ENCODE peak calls at places on chromosomes 5 and 9, in eight cellular contexts. One of them, this sample, is unnamed.

GRCh38 chr9:7368410-7369292 is 430.9 kb downstream of the DMAC1 start:
- DNase-seq in NCI-H748 treated with DMSO at 0.1 percent for 48 hours: no peak
- DNase-seq in germinal center: no peak
- DNase-seq in NCI-H510A treated with DMSO at 0.1 percent for 48 hours: no peak
- DNase-seq in activated T-cell treated with anti-CD3 and anti-CD28 coated beads for 1 hour: no peak
- DNase-seq in GM04503: peak
- DNase-seq in fibroblast of pulmonary artery: peak
- DNase-seq in glomerular endothelial cell: no peak
- DNase-seq in this sample: no peak

GRCh38 chr5:78649220-78649700 is 688 bp upstream of the LHFPL2 start:
- DNase-seq in NCI-H748 treated with DMSO at 0.1 percent for 48 hours: no peak
- DNase-seq in germinal center: no peak
- DNase-seq in NCI-H510A treated with DMSO at 0.1 percent for 48 hours: no peak
- DNase-seq in activated T-cell treated with anti-CD3 and anti-CD28 coated beads for 1 hour: no peak
- DNase-seq in GM04503: no peak
- DNase-seq in fibroblast of pulmonary artery: no peak
- DNase-seq in glomerular endothelial cell: no peak
- DNase-seq in this sample: no peak

GRCh38 chr5:89204766-89205165 is 321.8 kb upstream of the MEF2C start:
- DNase-seq in NCI-H748 treated with DMSO at 0.1 percent for 48 hours: no peak
- DNase-seq in germinal center: no peak
- DNase-seq in NCI-H510A treated with DMSO at 0.1 percent for 48 hours: no peak
- DNase-seq in activated T-cell treated with anti-CD3 and anti-CD28 coated beads for 1 hour: no peak
- DNase-seq in GM04503: no peak
- DNase-seq in fibroblast of pulmonary artery: no peak
- DNase-seq in glomerular endothelial cell: no peak
- DNase-seq in this sample: no peak

GRCh38 chr5:59893061-59893435 is 478 bp downstream of the PDE4D start:
- DNase-seq in NCI-H748 treated with DMSO at 0.1 percent for 48 hours: no peak
- DNase-seq in germinal center: no peak
- DNase-seq in NCI-H510A treated with DMSO at 0.1 percent for 48 hours: no peak
- DNase-seq in activated T-cell treated with anti-CD3 and anti-CD28 coated beads for 1 hour: no peak
- DNase-seq in GM04503: no peak
- DNase-seq in fibroblast of pulmonary artery: no peak
- DNase-seq in glomerular endothelial cell: no peak
- DNase-seq in this sample: peak

GRCh38 chr5:168568738-168569137 is 10.4 kb downstream of the PANK3 start:
- DNase-seq in NCI-H748 treated with DMSO at 0.1 percent for 48 hours: no peak
- DNase-seq in germinal center: no peak
- DNase-seq in NCI-H510A treated with DMSO at 0.1 percent for 48 hours: no peak
- DNase-seq in activated T-cell treated with anti-CD3 and anti-CD28 coated beads for 1 hour: no peak
- DNase-seq in GM04503: no peak
- DNase-seq in fibroblast of pulmonary artery: no peak
- DNase-seq in glomerular endothelial cell: no peak
- DNase-seq in this sample: no peak

GRCh38 chr9:112315905-112316304 is 17.5 kb downstream of the PTBP3 start:
- DNase-seq in NCI-H748 treated with DMSO at 0.1 percent for 48 hours: no peak
- DNase-seq in germinal center: no peak
- DNase-seq in NCI-H510A treated with DMSO at 0.1 percent for 48 hours: no peak
- DNase-seq in activated T-cell treated with anti-CD3 and anti-CD28 coated beads for 1 hour: no peak
- DNase-seq in GM04503: no peak
- DNase-seq in fibroblast of pulmonary artery: no peak
- DNase-seq in glomerular endothelial cell: no peak
- DNase-seq in this sample: no peak

GRCh38 chr5:33049845-33050244 is 338.7 kb downstream of the NPR3 start:
- DNase-seq in NCI-H748 treated with DMSO at 0.1 percent for 48 hours: no peak
- DNase-seq in germinal center: no peak
- DNase-seq in NCI-H510A treated with DMSO at 0.1 percent for 48 hours: no peak
- DNase-seq in activated T-cell treated with anti-CD3 and anti-CD28 coated beads for 1 hour: no peak
- DNase-seq in GM04503: peak
- DNase-seq in fibroblast of pulmonary artery: peak
- DNase-seq in glomerular endothelial cell: peak
- DNase-seq in this sample: no peak

GRCh38 chr5:633521-633955 is 21.4 kb downstream of the CEP72 start:
- DNase-seq in NCI-H748 treated with DMSO at 0.1 percent for 48 hours: no peak
- DNase-seq in germinal center: no peak
- DNase-seq in NCI-H510A treated with DMSO at 0.1 percent for 48 hours: no peak
- DNase-seq in activated T-cell treated with anti-CD3 and anti-CD28 coated beads for 1 hour: no peak
- DNase-seq in GM04503: no peak
- DNase-seq in fibroblast of pulmonary artery: peak
- DNase-seq in glomerular endothelial cell: no peak
- DNase-seq in this sample: no peak

GRCh38 chr9:112355305-112355953 is 22.0 kb upstream of the PTBP3 start:
- DNase-seq in NCI-H748 treated with DMSO at 0.1 percent for 48 hours: no peak
- DNase-seq in germinal center: no peak
- DNase-seq in NCI-H510A treated with DMSO at 0.1 percent for 48 hours: no peak
- DNase-seq in activated T-cell treated with anti-CD3 and anti-CD28 coated beads for 1 hour: no peak
- DNase-seq in GM04503: no peak
- DNase-seq in fibroblast of pulmonary artery: peak
- DNase-seq in glomerular endothelial cell: no peak
- DNase-seq in this sample: no peak

GRCh38 chr5:80387063-80387768 is 20.6 kb upstream of the ZFYVE16 start:
- DNase-seq in NCI-H748 treated with DMSO at 0.1 percent for 48 hours: no peak
- DNase-seq in germinal center: no peak
- DNase-seq in NCI-H510A treated with DMSO at 0.1 percent for 48 hours: no peak
- DNase-seq in activated T-cell treated with anti-CD3 and anti-CD28 coated beads for 1 hour: no peak
- DNase-seq in GM04503: no peak
- DNase-seq in fibroblast of pulmonary artery: no peak
- DNase-seq in glomerular endothelial cell: no peak
- DNase-seq in this sample: no peak

GRCh38 chr5:116480894-116481510 is 93.6 kb downstream of the SEMA6A start:
- DNase-seq in NCI-H748 treated with DMSO at 0.1 percent for 48 hours: no peak
- DNase-seq in germinal center: no peak
- DNase-seq in NCI-H510A treated with DMSO at 0.1 percent for 48 hours: no peak
- DNase-seq in activated T-cell treated with anti-CD3 and anti-CD28 coated beads for 1 hour: no peak
- DNase-seq in GM04503: no peak
- DNase-seq in fibroblast of pulmonary artery: no peak
- DNase-seq in glomerular endothelial cell: no peak
- DNase-seq in this sample: no peak

GRCh38 chr9:125982798-125983406 is 235.7 kb downstream of the PBX3 start:
- DNase-seq in NCI-H748 treated with DMSO at 0.1 percent for 48 hours: no peak
- DNase-seq in germinal center: no peak
- DNase-seq in NCI-H510A treated with DMSO at 0.1 percent for 48 hours: no peak
- DNase-seq in activated T-cell treated with anti-CD3 and anti-CD28 coated beads for 1 hour: no peak
- DNase-seq in GM04503: no peak
- DNase-seq in fibroblast of pulmonary artery: no peak
- DNase-seq in glomerular endothelial cell: no peak
- DNase-seq in this sample: no peak

GRCh38 chr5:62376064-62376463 is 27.6 kb downstream of the DIMT1 start:
- DNase-seq in NCI-H748 treated with DMSO at 0.1 percent for 48 hours: no peak
- DNase-seq in germinal center: no peak
- DNase-seq in NCI-H510A treated with DMSO at 0.1 percent for 48 hours: no peak
- DNase-seq in activated T-cell treated with anti-CD3 and anti-CD28 coated beads for 1 hour: no peak
- DNase-seq in GM04503: no peak
- DNase-seq in fibroblast of pulmonary artery: no peak
- DNase-seq in glomerular endothelial cell: no peak
- DNase-seq in this sample: no peak

GRCh38 chr5:74318985-74319563 is 321.5 kb downstream of the ENC1 start:
- DNase-seq in NCI-H748 treated with DMSO at 0.1 percent for 48 hours: no peak
- DNase-seq in germinal center: no peak
- DNase-seq in NCI-H510A treated with DMSO at 0.1 percent for 48 hours: no peak
- DNase-seq in activated T-cell treated with anti-CD3 and anti-CD28 coated beads for 1 hour: no peak
- DNase-seq in GM04503: no peak
- DNase-seq in fibroblast of pulmonary artery: no peak
- DNase-seq in glomerular endothelial cell: no peak
- DNase-seq in this sample: no peak

GRCh38 chr5:81850932-81851331 is 100.0 kb upstream of the SSBP2 start:
- DNase-seq in NCI-H748 treated with DMSO at 0.1 percent for 48 hours: no peak
- DNase-seq in germinal center: no peak
- DNase-seq in NCI-H510A treated with DMSO at 0.1 percent for 48 hours: no peak
- DNase-seq in activated T-cell treated with anti-CD3 and anti-CD28 coated beads for 1 hour: no peak
- DNase-seq in GM04503: no peak
- DNase-seq in fibroblast of pulmonary artery: no peak
- DNase-seq in glomerular endothelial cell: no peak
- DNase-seq in this sample: peak

GRCh38 chr5:107422494-107422893 is 248.2 kb downstream of the EFNA5 start:
- DNase-seq in NCI-H748 treated with DMSO at 0.1 percent for 48 hours: no peak
- DNase-seq in germinal center: no peak
- DNase-seq in NCI-H510A treated with DMSO at 0.1 percent for 48 hours: no peak
- DNase-seq in activated T-cell treated with anti-CD3 and anti-CD28 coated beads for 1 hour: no peak
- DNase-seq in GM04503: no peak
- DNase-seq in fibroblast of pulmonary artery: no peak
- DNase-seq in glomerular endothelial cell: no peak
- DNase-seq in this sample: no peak

GRCh38 chr9:98899399-98900056 is 44.2 kb upstream of the COL15A1 start:
- DNase-seq in NCI-H748 treated with DMSO at 0.1 percent for 48 hours: no peak
- DNase-seq in germinal center: no peak
- DNase-seq in NCI-H510A treated with DMSO at 0.1 percent for 48 hours: no peak
- DNase-seq in activated T-cell treated with anti-CD3 and anti-CD28 coated beads for 1 hour: no peak
- DNase-seq in GM04503: peak
- DNase-seq in fibroblast of pulmonary artery: peak
- DNase-seq in glomerular endothelial cell: no peak
- DNase-seq in this sample: peak

GRCh38 chr5:332843-333242 is 11.3 kb downstream of the AHRR start:
- DNase-seq in NCI-H748 treated with DMSO at 0.1 percent for 48 hours: no peak
- DNase-seq in germinal center: no peak
- DNase-seq in NCI-H510A treated with DMSO at 0.1 percent for 48 hours: no peak
- DNase-seq in activated T-cell treated with anti-CD3 and anti-CD28 coated beads for 1 hour: no peak
- DNase-seq in GM04503: no peak
- DNase-seq in fibroblast of pulmonary artery: no peak
- DNase-seq in glomerular endothelial cell: no peak
- DNase-seq in this sample: no peak

GRCh38 chr5:128300181-128300580 is 216.6 kb downstream of the SLC12A2 start:
- DNase-seq in NCI-H748 treated with DMSO at 0.1 percent for 48 hours: no peak
- DNase-seq in germinal center: no peak
- DNase-seq in NCI-H510A treated with DMSO at 0.1 percent for 48 hours: no peak
- DNase-seq in activated T-cell treated with anti-CD3 and anti-CD28 coated beads for 1 hour: no peak
- DNase-seq in GM04503: no peak
- DNase-seq in fibroblast of pulmonary artery: no peak
- DNase-seq in glomerular endothelial cell: no peak
- DNase-seq in this sample: no peak

GRCh38 chr5:95723632-95724369 is 7.3 kb upstream of the RHOBTB3 start:
- DNase-seq in NCI-H748 treated with DMSO at 0.1 percent for 48 hours: no peak
- DNase-seq in germinal center: no peak
- DNase-seq in NCI-H510A treated with DMSO at 0.1 percent for 48 hours: no peak
- DNase-seq in activated T-cell treated with anti-CD3 and anti-CD28 coated beads for 1 hour: no peak
- DNase-seq in GM04503: no peak
- DNase-seq in fibroblast of pulmonary artery: peak
- DNase-seq in glomerular endothelial cell: no peak
- DNase-seq in this sample: no peak

GRCh38 chr9:92983984-92984589 is 36.8 kb downstream of the FGD3 start:
- DNase-seq in NCI-H748 treated with DMSO at 0.1 percent for 48 hours: no peak
- DNase-seq in germinal center: no peak
- DNase-seq in NCI-H510A treated with DMSO at 0.1 percent for 48 hours: no peak
- DNase-seq in activated T-cell treated with anti-CD3 and anti-CD28 coated beads for 1 hour: no peak
- DNase-seq in GM04503: no peak
- DNase-seq in fibroblast of pulmonary artery: no peak
- DNase-seq in glomerular endothelial cell: no peak
- DNase-seq in this sample: no peak

GRCh38 chr9:104872959-104873850 is 54.8 kb downstream of the ABCA1 start:
- DNase-seq in NCI-H748 treated with DMSO at 0.1 percent for 48 hours: no peak
- DNase-seq in germinal center: no peak
- DNase-seq in NCI-H510A treated with DMSO at 0.1 percent for 48 hours: no peak
- DNase-seq in activated T-cell treated with anti-CD3 and anti-CD28 coated beads for 1 hour: no peak
- DNase-seq in GM04503: peak
- DNase-seq in fibroblast of pulmonary artery: peak
- DNase-seq in glomerular endothelial cell: peak
- DNase-seq in this sample: no peak

GRCh38 chr5:73311291-73312110 is 137.1 kb downstream of the FOXD1 start:
- DNase-seq in NCI-H748 treated with DMSO at 0.1 percent for 48 hours: no peak
- DNase-seq in germinal center: no peak
- DNase-seq in NCI-H510A treated with DMSO at 0.1 percent for 48 hours: no peak
- DNase-seq in activated T-cell treated with anti-CD3 and anti-CD28 coated beads for 1 hour: no peak
- DNase-seq in GM04503: peak
- DNase-seq in fibroblast of pulmonary artery: peak
- DNase-seq in glomerular endothelial cell: no peak
- DNase-seq in this sample: peak

GRCh38 chr5:36600847-36601527 is 5.4 kb upstream of the SLC1A3 start:
- DNase-seq in NCI-H748 treated with DMSO at 0.1 percent for 48 hours: no peak
- DNase-seq in germinal center: no peak
- DNase-seq in NCI-H510A treated with DMSO at 0.1 percent for 48 hours: no peak
- DNase-seq in activated T-cell treated with anti-CD3 and anti-CD28 coated beads for 1 hour: no peak
- DNase-seq in GM04503: no peak
- DNase-seq in fibroblast of pulmonary artery: peak
- DNase-seq in glomerular endothelial cell: no peak
- DNase-seq in this sample: no peak

GRCh38 chr5:14895301-14895700 is 23.7 kb upstream of the ANKH start:
- DNase-seq in NCI-H748 treated with DMSO at 0.1 percent for 48 hours: no peak
- DNase-seq in germinal center: no peak
- DNase-seq in NCI-H510A treated with DMSO at 0.1 percent for 48 hours: no peak
- DNase-seq in activated T-cell treated with anti-CD3 and anti-CD28 coated beads for 1 hour: no peak
- DNase-seq in GM04503: no peak
- DNase-seq in fibroblast of pulmonary artery: no peak
- DNase-seq in glomerular endothelial cell: no peak
- DNase-seq in this sample: no peak

GRCh38 chr9:72524820-72525539 is 3.6 kb downstream of the TMC1 start:
- DNase-seq in NCI-H748 treated with DMSO at 0.1 percent for 48 hours: no peak
- DNase-seq in germinal center: no peak
- DNase-seq in NCI-H510A treated with DMSO at 0.1 percent for 48 hours: peak
- DNase-seq in activated T-cell treated with anti-CD3 and anti-CD28 coated beads for 1 hour: no peak
- DNase-seq in GM04503: peak
- DNase-seq in fibroblast of pulmonary artery: peak
- DNase-seq in glomerular endothelial cell: peak
- DNase-seq in this sample: no peak

GRCh38 chr5:129244478-129244877 is 149.9 kb downstream of the ISOC1 start:
- DNase-seq in NCI-H748 treated with DMSO at 0.1 percent for 48 hours: no peak
- DNase-seq in germinal center: no peak
- DNase-seq in NCI-H510A treated with DMSO at 0.1 percent for 48 hours: no peak
- DNase-seq in activated T-cell treated with anti-CD3 and anti-CD28 coated beads for 1 hour: no peak
- DNase-seq in GM04503: no peak
- DNase-seq in fibroblast of pulmonary artery: peak
- DNase-seq in glomerular endothelial cell: no peak
- DNase-seq in this sample: no peak

GRCh38 chr9:133848471-133848870 is 110.3 kb upstream of the SARDH start:
- DNase-seq in NCI-H748 treated with DMSO at 0.1 percent for 48 hours: no peak
- DNase-seq in germinal center: no peak
- DNase-seq in NCI-H510A treated with DMSO at 0.1 percent for 48 hours: no peak
- DNase-seq in activated T-cell treated with anti-CD3 and anti-CD28 coated beads for 1 hour: no peak
- DNase-seq in GM04503: no peak
- DNase-seq in fibroblast of pulmonary artery: no peak
- DNase-seq in glomerular endothelial cell: no peak
- DNase-seq in this sample: no peak

GRCh38 chr5:156391139-156391538 is 64.2 kb downstream of the SGCD start:
- DNase-seq in NCI-H748 treated with DMSO at 0.1 percent for 48 hours: no peak
- DNase-seq in germinal center: no peak
- DNase-seq in NCI-H510A treated with DMSO at 0.1 percent for 48 hours: no peak
- DNase-seq in activated T-cell treated with anti-CD3 and anti-CD28 coated beads for 1 hour: no peak
- DNase-seq in GM04503: no peak
- DNase-seq in fibroblast of pulmonary artery: peak
- DNase-seq in glomerular endothelial cell: no peak
- DNase-seq in this sample: no peak

GRCh38 chr5:127428748-127429147 is 88.7 kb upstream of the PRRC1 start:
- DNase-seq in NCI-H748 treated with DMSO at 0.1 percent for 48 hours: no peak
- DNase-seq in germinal center: no peak
- DNase-seq in NCI-H510A treated with DMSO at 0.1 percent for 48 hours: no peak
- DNase-seq in activated T-cell treated with anti-CD3 and anti-CD28 coated beads for 1 hour: no peak
- DNase-seq in GM04503: no peak
- DNase-seq in fibroblast of pulmonary artery: peak
- DNase-seq in glomerular endothelial cell: no peak
- DNase-seq in this sample: no peak

GRCh38 chr5:92890841-92891244 is 690.2 kb downstream of the NR2F1-AS1 start:
- DNase-seq in NCI-H748 treated with DMSO at 0.1 percent for 48 hours: no peak
- DNase-seq in germinal center: no peak
- DNase-seq in NCI-H510A treated with DMSO at 0.1 percent for 48 hours: no peak
- DNase-seq in activated T-cell treated with anti-CD3 and anti-CD28 coated beads for 1 hour: no peak
- DNase-seq in GM04503: no peak
- DNase-seq in fibroblast of pulmonary artery: peak
- DNase-seq in glomerular endothelial cell: no peak
- DNase-seq in this sample: no peak

GRCh38 chr5:92519717-92520632 is 1061.0 kb downstream of the NR2F1-AS1 start:
- DNase-seq in NCI-H748 treated with DMSO at 0.1 percent for 48 hours: peak
- DNase-seq in germinal center: no peak
- DNase-seq in NCI-H510A treated with DMSO at 0.1 percent for 48 hours: no peak
- DNase-seq in activated T-cell treated with anti-CD3 and anti-CD28 coated beads for 1 hour: no peak
- DNase-seq in GM04503: no peak
- DNase-seq in fibroblast of pulmonary artery: peak
- DNase-seq in glomerular endothelial cell: no peak
- DNase-seq in this sample: no peak

GRCh38 chr9:76403352-76403751 is 9.1 kb upstream of the RFK start:
- DNase-seq in NCI-H748 treated with DMSO at 0.1 percent for 48 hours: peak
- DNase-seq in germinal center: peak
- DNase-seq in NCI-H510A treated with DMSO at 0.1 percent for 48 hours: peak
- DNase-seq in activated T-cell treated with anti-CD3 and anti-CD28 coated beads for 1 hour: no peak
- DNase-seq in GM04503: peak
- DNase-seq in fibroblast of pulmonary artery: peak
- DNase-seq in glomerular endothelial cell: no peak
- DNase-seq in this sample: no peak

GRCh38 chr9:6973762-6974161 is 216.0 kb downstream of the KDM4C start:
- DNase-seq in NCI-H748 treated with DMSO at 0.1 percent for 48 hours: no peak
- DNase-seq in germinal center: no peak
- DNase-seq in NCI-H510A treated with DMSO at 0.1 percent for 48 hours: no peak
- DNase-seq in activated T-cell treated with anti-CD3 and anti-CD28 coated beads for 1 hour: no peak
- DNase-seq in GM04503: no peak
- DNase-seq in fibroblast of pulmonary artery: peak
- DNase-seq in glomerular endothelial cell: no peak
- DNase-seq in this sample: no peak

This sample was measured in ecto neural progenitor cell.